ENCODE peak calls at places on chromosomes 5 and 9, in nine cellular contexts. One of them, this sample, is unnamed. For H3K9me3, the result is how much of the 10 kb centered on the place peaks cover.

GRCh38 chr9:108374606-108375005 is 481.2 kb downstream of the ACTL7B start:
- DNase-seq in WERI-Rb-1: no peak
- DNase-seq in adrenal gland: no peak
- DNase-seq in tibial nerve: no peak
- DNase-seq in upper lobe of right lung: no peak
- DNase-seq in H1: no peak
- DNase-seq in GM23248: peak
- DNase-seq in cardiac muscle cell: no peak
- DNase-seq in aorta: no peak
- DNase-seq in this sample: no peak

GRCh38 chr5:17127743-17128231 is 89.6 kb upstream of the BASP1 start:
- DNase-seq in WERI-Rb-1: no peak
- DNase-seq in adrenal gland: no peak
- DNase-seq in tibial nerve: no peak
- DNase-seq in upper lobe of right lung: no peak
- DNase-seq in H1: no peak
- DNase-seq in GM23248: peak
- DNase-seq in cardiac muscle cell: peak
- DNase-seq in aorta: no peak
- DNase-seq in this sample: no peak

GRCh38 chr5:175642998-175643397 is 14.9 kb upstream of the HRH2 start:
- DNase-seq in WERI-Rb-1: no peak
- DNase-seq in adrenal gland: peak
- DNase-seq in tibial nerve: no peak
- DNase-seq in upper lobe of right lung: no peak
- DNase-seq in H1: no peak
- DNase-seq in GM23248: no peak
- DNase-seq in cardiac muscle cell: no peak
- DNase-seq in aorta: no peak
- DNase-seq in this sample: no peak

GRCh38 chr9:132531187-132531586 is 51.2 kb upstream of the BARHL1 start:
- DNase-seq in WERI-Rb-1: no peak
- DNase-seq in adrenal gland: no peak
- DNase-seq in tibial nerve: no peak
- DNase-seq in upper lobe of right lung: no peak
- DNase-seq in H1: no peak
- DNase-seq in GM23248: no peak
- DNase-seq in cardiac muscle cell: no peak
- DNase-seq in aorta: no peak
- DNase-seq in this sample: no peak

GRCh38 chr5:126499742-126500396 is 76.7 kb downstream of the GRAMD2B start:
- DNase-seq in WERI-Rb-1: no peak
- DNase-seq in adrenal gland: no peak
- DNase-seq in tibial nerve: no peak
- DNase-seq in upper lobe of right lung: no peak
- DNase-seq in H1: peak
- DNase-seq in GM23248: peak
- DNase-seq in cardiac muscle cell: peak
- DNase-seq in aorta: no peak
- DNase-seq in this sample: peak

GRCh38 chr5:145826869-145827268 is 8.3 kb downstream of the PRELID2 start:
- DNase-seq in WERI-Rb-1: no peak
- DNase-seq in adrenal gland: no peak
- DNase-seq in tibial nerve: no peak
- DNase-seq in upper lobe of right lung: no peak
- DNase-seq in H1: no peak
- DNase-seq in GM23248: no peak
- DNase-seq in cardiac muscle cell: no peak
- DNase-seq in aorta: no peak
- DNase-seq in this sample: no peak

GRCh38 chr9:123338710-123339665 is 17.0 kb upstream of the CRB2 start:
- DNase-seq in WERI-Rb-1: no peak
- DNase-seq in adrenal gland: no peak
- DNase-seq in tibial nerve: no peak
- DNase-seq in upper lobe of right lung: peak
- DNase-seq in H1: no peak
- DNase-seq in GM23248: no peak
- DNase-seq in cardiac muscle cell: peak
- DNase-seq in aorta: no peak
- DNase-seq in this sample: no peak

GRCh38 chr5:61637566-61637965 is 305.5 kb downstream of the ZSWIM6 start:
- DNase-seq in WERI-Rb-1: no peak
- DNase-seq in adrenal gland: no peak
- DNase-seq in tibial nerve: no peak
- DNase-seq in upper lobe of right lung: no peak
- DNase-seq in H1: no peak
- DNase-seq in GM23248: no peak
- DNase-seq in cardiac muscle cell: no peak
- DNase-seq in aorta: no peak
- DNase-seq in this sample: no peak

GRCh38 chr5:78805474-78806124 is 157.0 kb upstream of the LHFPL2 start:
- DNase-seq in WERI-Rb-1: no peak
- DNase-seq in adrenal gland: no peak
- DNase-seq in tibial nerve: no peak
- DNase-seq in upper lobe of right lung: no peak
- DNase-seq in H1: no peak
- DNase-seq in GM23248: no peak
- DNase-seq in cardiac muscle cell: no peak
- DNase-seq in aorta: no peak
- DNase-seq in this sample: no peak

GRCh38 chr9:70474413-70474812 is 60.0 kb upstream of the KLF9 start:
- DNase-seq in WERI-Rb-1: no peak
- DNase-seq in adrenal gland: no peak
- DNase-seq in tibial nerve: no peak
- DNase-seq in upper lobe of right lung: no peak
- DNase-seq in H1: no peak
- DNase-seq in GM23248: no peak
- DNase-seq in cardiac muscle cell: no peak
- DNase-seq in aorta: no peak
- DNase-seq in this sample: no peak

DNA sequence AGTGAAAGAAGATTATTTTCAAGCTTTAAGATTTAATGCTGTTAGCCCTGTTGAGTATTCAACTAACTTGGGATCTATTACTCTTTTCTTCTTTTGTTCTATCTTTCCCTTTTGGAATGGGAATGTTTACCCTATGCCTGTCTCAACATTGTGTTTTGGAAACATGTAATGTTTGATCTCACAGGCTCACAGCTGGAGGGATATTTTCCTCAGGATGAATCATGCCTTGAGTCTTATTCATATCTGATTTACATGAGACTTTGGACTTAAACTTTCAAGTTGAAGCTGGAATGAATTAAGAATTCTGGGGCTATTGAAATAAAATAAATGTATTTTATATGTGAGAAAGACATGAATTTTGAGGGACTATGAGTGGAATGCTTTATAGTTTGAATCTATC is 607.8 kb upstream of the PTGER4 start:
- DNase-seq in WERI-Rb-1: no peak
- DNase-seq in adrenal gland: no peak
- DNase-seq in tibial nerve: no peak
- DNase-seq in upper lobe of right lung: no peak
- DNase-seq in H1: no peak
- DNase-seq in GM23248: peak
- DNase-seq in cardiac muscle cell: no peak
- DNase-seq in aorta: no peak
- DNase-seq in this sample: no peak
- H3K9me3 ChIP-seq in WERI-Rb-1: under half
- H3K9me3 ChIP-seq in adrenal gland: under half
- H3K9me3 ChIP-seq in tibial nerve: under half
- H3K9me3 ChIP-seq in upper lobe of right lung: under half
- H3K9me3 ChIP-seq in H1: under half
- H3K9me3 ChIP-seq in GM23248: under half
- H3K9me3 ChIP-seq in cardiac muscle cell: under half
- H3K9me3 ChIP-seq in aorta: under half
- H3K9me3 ChIP-seq in this sample: under half

GRCh38 chr5:81849769-81850367 is 99.0 kb upstream of the SSBP2 start:
- DNase-seq in WERI-Rb-1: no peak
- DNase-seq in adrenal gland: no peak
- DNase-seq in tibial nerve: no peak
- DNase-seq in upper lobe of right lung: no peak
- DNase-seq in H1: no peak
- DNase-seq in GM23248: no peak
- DNase-seq in cardiac muscle cell: no peak
- DNase-seq in aorta: no peak
- DNase-seq in this sample: no peak
- H3K9me3 ChIP-seq in WERI-Rb-1: under half
- H3K9me3 ChIP-seq in adrenal gland: under half
- H3K9me3 ChIP-seq in tibial nerve: under half
- H3K9me3 ChIP-seq in upper lobe of right lung: under half
- H3K9me3 ChIP-seq in H1: under half
- H3K9me3 ChIP-seq in GM23248: under half
- H3K9me3 ChIP-seq in cardiac muscle cell: under half
- H3K9me3 ChIP-seq in aorta: under half
- H3K9me3 ChIP-seq in this sample: under half

DNA sequence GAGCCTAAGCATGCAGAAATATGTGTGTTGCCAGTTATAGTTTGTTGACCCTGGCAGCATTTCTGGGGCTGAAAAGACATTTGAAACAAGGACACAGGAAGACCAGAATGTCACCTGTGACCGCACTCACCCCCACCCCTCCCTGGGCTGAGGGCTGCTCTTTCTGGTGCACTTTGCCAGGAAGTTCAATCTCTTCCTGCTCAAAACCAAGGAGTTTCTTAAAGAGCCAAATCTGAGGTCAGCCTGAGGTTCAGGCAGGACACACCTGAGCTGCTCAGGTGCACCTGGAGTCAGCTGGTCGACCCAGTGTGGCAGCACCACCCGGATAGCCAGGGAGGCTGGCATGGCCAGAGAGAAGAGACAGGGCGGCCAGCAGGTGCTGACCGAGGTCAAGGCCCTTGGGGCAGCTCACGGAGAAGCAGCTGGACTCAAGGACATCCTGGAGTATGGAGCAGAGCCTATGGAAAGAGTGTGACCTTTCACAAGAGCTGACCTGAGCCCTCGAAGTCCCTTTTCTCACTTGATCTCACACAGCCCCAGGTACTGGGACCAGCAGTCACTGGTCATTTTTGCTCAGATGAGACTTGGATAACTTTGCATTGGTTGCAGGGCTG is 376.9 kb upstream of the IRX4 start:
- DNase-seq in WERI-Rb-1: no peak
- DNase-seq in adrenal gland: no peak
- DNase-seq in tibial nerve: no peak
- DNase-seq in upper lobe of right lung: peak
- DNase-seq in H1: no peak
- DNase-seq in GM23248: no peak
- DNase-seq in cardiac muscle cell: no peak
- DNase-seq in aorta: no peak
- DNase-seq in this sample: no peak
- H3K9me3 ChIP-seq in WERI-Rb-1: under half
- H3K9me3 ChIP-seq in adrenal gland: under half
- H3K9me3 ChIP-seq in tibial nerve: under half
- H3K9me3 ChIP-seq in upper lobe of right lung: under half
- H3K9me3 ChIP-seq in H1: under half
- H3K9me3 ChIP-seq in GM23248: under half
- H3K9me3 ChIP-seq in cardiac muscle cell: under half
- H3K9me3 ChIP-seq in aorta: under half
- H3K9me3 ChIP-seq in this sample: under half

GRCh38 chr5:140737486-140737885 is 37.2 kb downstream of the ZMAT2 start:
- DNase-seq in WERI-Rb-1: no peak
- DNase-seq in adrenal gland: no peak
- DNase-seq in tibial nerve: no peak
- DNase-seq in upper lobe of right lung: no peak
- DNase-seq in H1: no peak
- DNase-seq in GM23248: no peak
- DNase-seq in cardiac muscle cell: no peak
- DNase-seq in aorta: no peak
- DNase-seq in this sample: no peak

GRCh38 chr5:140741967-140742366 is 41.7 kb downstream of the ZMAT2 start:
- DNase-seq in WERI-Rb-1: no peak
- DNase-seq in adrenal gland: no peak
- DNase-seq in tibial nerve: no peak
- DNase-seq in upper lobe of right lung: no peak
- DNase-seq in H1: no peak
- DNase-seq in GM23248: no peak
- DNase-seq in cardiac muscle cell: no peak
- DNase-seq in aorta: no peak
- DNase-seq in this sample: no peak
- H3K9me3 ChIP-seq in WERI-Rb-1: under half
- H3K9me3 ChIP-seq in adrenal gland: under half
- H3K9me3 ChIP-seq in tibial nerve: under half
- H3K9me3 ChIP-seq in upper lobe of right lung: under half
- H3K9me3 ChIP-seq in H1: under half
- H3K9me3 ChIP-seq in GM23248: under half
- H3K9me3 ChIP-seq in cardiac muscle cell: under half
- H3K9me3 ChIP-seq in aorta: under half
- H3K9me3 ChIP-seq in this sample: under half

DNA sequence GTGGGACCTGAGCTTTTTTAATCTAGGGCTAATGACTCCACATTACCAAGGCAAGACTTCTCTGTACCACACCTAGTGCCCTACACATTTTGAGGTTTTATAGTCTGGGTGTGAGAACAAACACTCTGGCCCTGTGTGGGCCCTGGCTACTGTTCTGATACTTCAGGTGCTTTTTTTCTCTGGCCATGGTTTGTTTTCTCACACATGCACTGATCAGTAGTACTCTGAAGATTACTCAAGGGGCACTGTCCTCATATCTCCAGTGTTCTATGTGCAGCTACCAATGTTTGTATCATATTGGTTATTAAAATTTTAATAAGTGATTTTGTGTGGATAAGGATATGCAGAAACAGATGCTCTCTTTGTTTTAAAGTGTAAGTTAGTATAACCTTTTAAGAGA is 5.9 kb upstream of the C9orf40 start:
- DNase-seq in WERI-Rb-1: no peak
- DNase-seq in adrenal gland: no peak
- DNase-seq in tibial nerve: no peak
- DNase-seq in upper lobe of right lung: no peak
- DNase-seq in H1: no peak
- DNase-seq in GM23248: no peak
- DNase-seq in cardiac muscle cell: no peak
- DNase-seq in aorta: no peak
- DNase-seq in this sample: no peak
- H3K9me3 ChIP-seq in WERI-Rb-1: under half
- H3K9me3 ChIP-seq in adrenal gland: under half
- H3K9me3 ChIP-seq in tibial nerve: under half
- H3K9me3 ChIP-seq in upper lobe of right lung: under half
- H3K9me3 ChIP-seq in H1: under half
- H3K9me3 ChIP-seq in GM23248: under half
- H3K9me3 ChIP-seq in cardiac muscle cell: under half
- H3K9me3 ChIP-seq in aorta: under half
- H3K9me3 ChIP-seq in this sample: under half